ENCODE peak calls at places on chromosomes 12 and 14, in four cellular contexts. Z is stimulated activated CD4-positive, alpha-beta T cell treated with anti-CD3 and anti-CD28 coated beads, TNF-alpha, amount 100 ng/mL, for 1 hour; D is IMR-90; S is endothelial cell. V is an unnamed sample.

GRCh38 chr12:122064034-122064777 is 14.3 kb upstream of the MLXIP start:
- DNase-seq in S (peak), Z (no peak), D (peak), V (peak)

GRCh38 chr14:89455412-89455811 is 38.4 kb upstream of the FOXN3 start:
- DNase-seq in D (no peak), S (no peak), Z (no peak), V (no peak)

GRCh38 chr12:75526655-75527511 is 15.5 kb upstream of the KRR1 start:
- DNase-seq in Z (no peak), D (peak), S (peak), V (peak)

GRCh38 chr12:124422142-124422569 is 127.3 kb downstream of the RFLNA start:
- DNase-seq in S (no peak), D (no peak), Z (no peak), V (no peak)

GRCh38 chr12:70070494-70071007 is 172.7 kb upstream of the CNOT2 start:
- DNase-seq in D (no peak), Z (no peak), S (no peak), V (no peak)

GRCh38 chr12:81819991-81820633 is 61.0 kb upstream of the PPFIA2 start:
- DNase-seq in D (no peak), S (no peak), Z (no peak), V (no peak)

GRCh38 chr12:1351926-1352325 is 242.5 kb downstream of the FBXL14 start:
- DNase-seq in S (no peak), Z (no peak), D (peak), V (no peak)

GRCh38 chr12:14993117-14993516 is 20.3 kb downstream of the PDE6H start:
- DNase-seq in Z (no peak), D (peak), S (no peak), V (no peak)

GRCh38 chr14:24162083-24162482 is 1.0 kb downstream of the IRF9 start:
- DNase-seq in Z (no peak), D (peak), S (no peak), V (no peak)

GRCh38 chr12:57173089-57173488 is 25.7 kb upstream of the LRP1-AS start:
- DNase-seq in S (peak), D (no peak), Z (no peak), V (peak)

GRCh38 chr14:72547999-72548398 is 345.9 kb downstream of the DPF3 start:
- DNase-seq in S (no peak), Z (no peak), D (no peak), V (no peak)

GRCh38 chr12:24562761-24563392 is 386.0 kb downstream of the BCAT1 start:
- DNase-seq in S (peak), D (peak), Z (no peak), V (peak)

GRCh38 chr12:69052613-69053408 is 119.8 kb upstream of the CPM start:
- DNase-seq in D (peak), S (no peak), Z (no peak), V (peak)

GRCh38 chr14:56340921-56341320 is 222.7 kb downstream of the PELI2 start:
- DNase-seq in D (no peak), Z (no peak), S (no peak), V (no peak)

GRCh38 chr14:67856806-67857205 is 37.2 kb downstream of the RAD51B start:
- DNase-seq in D (peak), Z (no peak), S (no peak), V (no peak)

GRCh38 chr14:80055226-80055625 is 156.1 kb downstream of the DIO2 start:
- DNase-seq in Z (no peak), D (peak), S (no peak), V (no peak)

GRCh38 chr14:69610859-69611263 is 535 bp upstream of the SUSD6 start:
- DNase-seq in Z (no peak), S (no peak), D (no peak), V (no peak)

GRCh38 chr14:102828201-102828600 is 51.0 kb downstream of the TRAF3 start:
- DNase-seq in Z (no peak), D (no peak), S (no peak), V (no peak)

GRCh38 chr12:48288387-48289268 is 62.1 kb downstream of the ZNF641 start:
- DNase-seq in S (no peak), Z (no peak), D (no peak), V (no peak)

GRCh38 chr12:92546826-92547348 is 155.9 kb upstream of the PLEKHG7 start:
- DNase-seq in Z (no peak), D (no peak), S (no peak), V (no peak)

GRCh38 chr14:31990959-31991541 is 86.1 kb upstream of the ARHGAP5 start:
- DNase-seq in S (no peak), D (no peak), Z (no peak), V (no peak)